ENCODE peak calls at places on chromosome 20, in four cellular contexts. F is GM12878, L is K562, Q is HepG2. A is an unnamed sample.

GRCh38 chr20:57076202-57076651 is 190.2 kb downstream of the BMP7 start:
- DNase-seq in F (no peak), L (no peak), Q (peak), A (no peak)

GRCh38 chr20:11447371-11448100 is 470.2 kb upstream of the BTBD3 start:
- DNase-seq in F (no peak), L (no peak), Q (no peak), A (no peak)

GRCh38 chr20:5056801-5057599 is 55.7 kb upstream of the SLC23A2 start:
- DNase-seq in F (peak), L (peak), Q (peak), A (peak)

GRCh38 chr20:36770680-36771079 is 2.9 kb downstream of the DSN1 start:
- DNase-seq in F (no peak), L (no peak), Q (no peak), A (no peak)

GRCh38 chr20:41373851-41374567 is 7.4 kb upstream of the EMILIN3 start:
- DNase-seq in F (no peak), L (no peak), Q (no peak), A (no peak)

GRCh38 chr20:22815584-22815983 is 219.5 kb upstream of the SSTR4 start:
- DNase-seq in F (no peak), L (no peak), Q (no peak), A (peak)

GRCh38 chr20:47773381-47773786 is 11.9 kb downstream of the SULF2 start:
- DNase-seq in F (no peak), L (no peak), Q (no peak), A (no peak)

GRCh38 chr20:24855848-24856247 is 93.2 kb upstream of the CST7 start:
- DNase-seq in F (no peak), L (no peak), Q (no peak), A (no peak)

GRCh38 chr20:48754269-48754668 is 73.5 kb downstream of the PREX1 start:
- DNase-seq in F (no peak), L (no peak), Q (no peak), A (no peak)

GRCh38 chr20:13492001-13492480 is 146.7 kb downstream of the TASP1 start:
- DNase-seq in F (no peak), L (no peak), Q (no peak), A (peak)

GRCh38 chr20:40683894-40684268 is 5.2 kb downstream of the MAFB start:
- DNase-seq in F (no peak), L (no peak), Q (no peak), A (no peak)

GRCh38 chr20:36975085-36975829 is 23.7 kb upstream of the SAMHD1 start:
- DNase-seq in F (no peak), L (no peak), Q (no peak), A (no peak)

GRCh38 chr20:32474009-32474716 is 111.0 kb downstream of the NOL4L start:
- DNase-seq in F (no peak), L (no peak), Q (peak), A (no peak)

GRCh38 chr20:32473231-32474008 is 111.7 kb downstream of the NOL4L start:
- DNase-seq in F (no peak), L (peak), Q (peak), A (no peak)

GRCh38 chr20:32476684-32477593 is 108.2 kb downstream of the NOL4L start:
- DNase-seq in F (no peak), L (no peak), Q (no peak), A (no peak)

GRCh38 chr20:32474717-32474966 is 110.5 kb downstream of the NOL4L start:
- DNase-seq in F (no peak), L (peak), Q (no peak), A (no peak)

DNA sequence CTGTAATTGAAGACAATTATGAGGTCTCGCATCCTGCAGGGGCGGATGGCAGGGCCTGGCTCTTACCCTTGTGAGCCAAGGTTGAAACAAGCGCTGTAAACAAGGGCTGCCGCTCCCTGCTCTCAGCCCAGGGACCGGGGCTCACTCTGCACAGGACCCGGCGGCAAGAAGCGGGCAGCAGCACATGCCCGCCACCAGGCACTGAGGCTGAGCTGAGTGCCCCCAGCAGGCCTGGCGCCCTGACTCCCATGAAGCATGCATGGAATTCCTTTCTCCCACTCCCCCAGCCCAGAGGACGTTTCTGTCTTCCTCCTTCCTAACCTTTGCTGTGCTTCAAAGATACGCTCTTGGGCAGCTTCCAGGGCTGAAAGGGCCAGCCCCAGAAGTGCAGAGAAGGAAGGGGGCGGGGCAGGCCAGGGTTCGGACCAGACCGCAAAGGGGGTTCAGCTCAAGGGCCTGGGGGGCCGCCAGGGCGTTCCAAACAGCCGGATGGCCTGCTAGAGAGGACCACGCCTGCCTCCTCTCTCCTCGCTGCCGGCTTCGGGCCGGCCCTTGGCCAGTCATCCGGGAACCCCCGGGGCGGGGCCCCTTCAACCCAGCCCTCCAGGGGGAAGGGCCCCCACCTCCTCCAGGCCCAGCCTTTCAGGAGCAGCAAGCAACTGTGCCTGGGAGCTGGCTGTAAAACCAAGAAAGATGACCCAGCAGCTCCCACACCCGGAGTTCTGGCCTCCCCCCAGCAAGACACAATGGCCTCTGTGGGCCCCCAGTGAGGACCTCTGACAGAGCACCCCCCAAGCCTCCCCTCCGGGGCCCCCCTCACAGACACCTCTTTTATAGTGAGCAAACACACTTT is 109.9 kb downstream of the NOL4L start:
- DNase-seq in F (no peak), L (peak), Q (peak), A (peak)
- TF ChIP-seq NR2C2 in F (no peak), L (peak), Q (no peak), A (no peak)

GRCh38 chr20:58819921-58820320 is 30.8 kb downstream of the GNAS-AS1 start:
- DNase-seq in F (no peak), L (no peak), Q (no peak), A (no peak)
- TF ChIP-seq USF2 in F (no peak), L (no peak), Q (no peak), A (no peak)

GRCh38 chr20:18773566-18773965 is 40.0 kb upstream of the SCP2D1 start:
- DNase-seq in F (no peak), L (no peak), Q (no peak), A (no peak)

GRCh38 chr20:18767676-18768075 is 45.9 kb upstream of the SCP2D1 start:
- DNase-seq in F (no peak), L (no peak), Q (no peak), A (no peak)
- TF ChIP-seq NR2C2 in F (no peak), L (no peak), Q (no peak), A (no peak)

DNA sequence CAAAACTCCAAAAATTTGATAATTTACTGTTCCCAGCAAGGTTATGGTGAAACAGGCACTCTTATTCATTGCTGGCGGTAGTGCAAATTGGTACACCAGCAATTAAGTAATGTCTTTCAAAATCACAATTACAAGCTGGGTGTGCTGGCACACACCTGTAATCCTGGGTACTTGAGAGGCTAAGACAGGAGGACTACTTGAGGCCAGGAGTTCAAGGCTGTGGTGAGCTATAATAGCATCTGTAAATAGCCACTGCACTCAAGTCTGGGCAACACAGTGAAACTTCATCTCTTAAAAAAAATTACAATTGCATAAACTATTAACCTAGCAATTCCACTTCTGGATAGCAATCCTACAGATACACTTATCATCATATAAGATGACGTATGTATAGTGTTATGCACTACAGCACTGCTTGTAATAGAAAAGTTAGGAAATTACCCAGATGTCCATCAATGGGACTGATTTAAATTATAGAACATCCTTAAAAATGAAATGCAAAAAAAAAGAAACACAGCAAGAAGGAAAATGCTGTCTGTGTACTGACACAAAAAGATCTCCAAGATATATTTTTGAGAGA is 31.4 kb downstream of the NCOA6 start:
- DNase-seq in F (no peak), L (no peak), Q (no peak), A (no peak)
- TF ChIP-seq USF2 in F (no peak), L (no peak), Q (no peak), A (no peak)

DNA sequence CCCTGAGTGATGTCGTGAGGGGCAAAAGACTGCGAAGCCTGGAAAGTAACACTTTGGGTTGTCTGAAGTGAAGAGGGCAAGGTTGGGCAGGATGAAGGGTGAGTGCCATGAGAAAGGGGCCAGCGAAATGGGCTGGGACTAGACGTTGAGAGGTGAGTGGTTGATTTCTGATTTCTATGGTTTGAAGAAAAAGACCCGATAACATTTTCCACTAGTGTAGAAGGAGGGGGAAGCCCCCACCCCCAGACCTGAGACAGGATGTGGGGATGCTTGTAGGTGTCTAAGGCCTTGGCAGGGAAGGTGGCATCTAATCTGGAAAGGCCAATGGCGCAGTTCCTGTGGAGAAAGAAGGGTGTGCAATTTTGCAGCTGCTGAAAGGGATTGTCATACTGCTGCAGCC is 25.3 kb upstream of the KIF3B start:
- DNase-seq in F (no peak), L (no peak), Q (no peak), A (no peak)
- TF ChIP-seq NR2C2 in F (no peak), L (no peak), Q (no peak), A (no peak)

DNA sequence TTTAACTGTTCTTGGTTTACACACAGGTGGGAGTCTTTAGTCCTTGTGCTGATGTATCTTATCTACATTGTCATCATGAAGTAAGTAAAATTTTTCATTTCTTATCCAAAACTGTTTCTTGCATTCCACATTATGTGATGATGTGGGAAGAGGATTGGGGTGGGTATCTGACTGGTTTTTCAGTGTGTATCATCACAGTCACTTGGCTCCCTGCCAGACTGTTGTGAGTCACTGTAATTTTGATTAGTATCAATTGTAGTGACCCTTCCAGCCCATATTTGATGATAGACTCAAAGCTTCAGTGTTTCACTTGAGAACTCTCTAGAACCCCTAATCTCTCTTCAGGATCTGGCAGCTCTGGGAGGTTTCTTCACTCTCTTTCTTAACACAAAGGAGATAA is 84.5 kb upstream of the RIN2 start:
- DNase-seq in F (no peak), L (no peak), Q (no peak), A (no peak)
- TF ChIP-seq USF2 in F (no peak), L (no peak), Q (no peak), A (no peak)

A was measured in WTC11.